ENCODE peak calls at places on chromosomes 3 and 15, in six cellular contexts. One of them, this sample, is unnamed.

GRCh38 chr15:82832601-82833209 is 23.3 kb downstream of the WHAMM start:
- DNase-seq in H9: no peak
- DNase-seq in neuronal stem cell: no peak
- DNase-seq in H1: no peak
- DNase-seq in IMR-90: peak; percentile 93
- DNase-seq in mesenchymal stem cell: peak; percentile 86
- DNase-seq in this sample: no peak

GRCh38 chr3:48656061-48656840 is 6.4 kb downstream of the CELSR3 start:
- DNase-seq in H9: peak; percentile 94
- DNase-seq in neuronal stem cell: peak; percentile 89
- DNase-seq in H1: peak; percentile 97
- DNase-seq in IMR-90: peak; percentile 62
- DNase-seq in mesenchymal stem cell: peak; percentile 42
- DNase-seq in this sample: peak; percentile 91

GRCh38 chr15:79091204-79091867 is 756 bp upstream of the RASGRF1 start:
- DNase-seq in H9: peak; percentile 35
- DNase-seq in neuronal stem cell: peak; percentile 29
- DNase-seq in H1: peak; percentile 67
- DNase-seq in IMR-90: peak; percentile 6
- DNase-seq in mesenchymal stem cell: peak; percentile 16
- DNase-seq in this sample: peak; percentile 63

GRCh38 chr3:27253831-27254230 is 115.4 kb downstream of the NEK10 start:
- DNase-seq in H9: peak; percentile 64
- DNase-seq in neuronal stem cell: peak; percentile 12
- DNase-seq in H1: peak; percentile 66
- DNase-seq in IMR-90: peak; percentile 21
- DNase-seq in mesenchymal stem cell: peak; percentile 40
- DNase-seq in this sample: peak; percentile 50

GRCh38 chr15:96121521-96121920 is 209.0 kb upstream of the NR2F2 start:
- DNase-seq in H9: no peak
- DNase-seq in neuronal stem cell: no peak
- DNase-seq in H1: no peak
- DNase-seq in IMR-90: peak; percentile 49
- DNase-seq in mesenchymal stem cell: peak; percentile 6
- DNase-seq in this sample: peak; percentile 2

GRCh38 chr3:155304394-155304793 is 10.9 kb upstream of the STRIT1 start:
- DNase-seq in H9: no peak
- DNase-seq in neuronal stem cell: no peak
- DNase-seq in H1: no peak
- DNase-seq in IMR-90: no peak
- DNase-seq in mesenchymal stem cell: no peak
- DNase-seq in this sample: no peak

GRCh38 chr15:93102211-93102610 is 13.2 kb upstream of the RGMA start:
- DNase-seq in H9: no peak
- DNase-seq in neuronal stem cell: no peak
- DNase-seq in H1: no peak
- DNase-seq in IMR-90: no peak
- DNase-seq in mesenchymal stem cell: no peak
- DNase-seq in this sample: no peak

GRCh38 chr3:195001961-195002861 is 268.7 kb downstream of the XXYLT1 start:
- DNase-seq in H9: peak; percentile 84
- DNase-seq in neuronal stem cell: peak; percentile 18
- DNase-seq in H1: peak; percentile 59
- DNase-seq in IMR-90: peak; percentile 34
- DNase-seq in mesenchymal stem cell: peak; percentile 41
- DNase-seq in this sample: peak; percentile 23

GRCh38 chr3:141104151-141104741 is 53.1 kb downstream of the SPSB4 start:
- DNase-seq in H9: no peak
- DNase-seq in neuronal stem cell: no peak
- DNase-seq in H1: no peak
- DNase-seq in IMR-90: no peak
- DNase-seq in mesenchymal stem cell: no peak
- DNase-seq in this sample: no peak

GRCh38 chr3:146164071-146164470 is 3.1 kb upstream of the PLOD2 start:
- DNase-seq in H9: no peak
- DNase-seq in neuronal stem cell: no peak
- DNase-seq in H1: no peak
- DNase-seq in IMR-90: no peak
- DNase-seq in mesenchymal stem cell: no peak
- DNase-seq in this sample: no peak

GRCh38 chr3:73143821-73144237 is 82.4 kb downstream of the EBLN2 start:
- DNase-seq in H9: no peak
- DNase-seq in neuronal stem cell: no peak
- DNase-seq in H1: no peak
- DNase-seq in IMR-90: no peak
- DNase-seq in mesenchymal stem cell: no peak
- DNase-seq in this sample: no peak

DNA sequence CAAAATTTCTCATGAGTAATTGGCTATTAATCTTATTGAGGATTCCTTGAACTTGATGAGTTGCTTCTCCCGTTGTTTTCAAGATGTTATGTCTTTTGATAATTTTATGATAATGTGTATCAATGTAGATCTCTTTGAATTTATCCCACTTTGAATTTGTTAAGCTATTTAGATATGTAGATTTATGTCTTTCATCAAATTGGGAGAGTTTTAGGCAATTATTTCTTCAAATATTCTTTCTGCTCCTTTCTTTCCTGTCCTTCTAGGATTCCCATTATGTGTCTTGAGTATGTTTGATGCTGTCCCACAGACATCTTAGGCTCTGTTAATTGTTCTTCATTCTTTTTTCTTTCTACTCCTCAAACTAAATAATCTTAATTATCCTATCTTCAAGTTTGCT is 68.1 kb upstream of the FGD5 start:
- DNase-seq in H9: no peak
- DNase-seq in neuronal stem cell: no peak
- DNase-seq in H1: no peak
- DNase-seq in IMR-90: no peak
- DNase-seq in mesenchymal stem cell: no peak
- DNase-seq in this sample: no peak
- H3K9ac ChIP-seq in H9: no peak overlapping the region
- H3K9ac ChIP-seq in neuronal stem cell: no peak overlapping the region
- H3K9ac ChIP-seq in H1: no peak overlapping the region
- H3K9ac ChIP-seq in IMR-90: no peak overlapping the region
- H3K9ac ChIP-seq in mesenchymal stem cell: no peak overlapping the region
- H3K9ac ChIP-seq in this sample: no peak overlapping the region

GRCh38 chr15:58882243-58882642 is 51.2 kb downstream of the SLTM start:
- DNase-seq in H9: no peak
- DNase-seq in neuronal stem cell: no peak
- DNase-seq in H1: no peak
- DNase-seq in IMR-90: no peak
- DNase-seq in mesenchymal stem cell: no peak
- DNase-seq in this sample: no peak
- H3K27ac ChIP-seq in H9: no peak overlapping the region
- H3K27ac ChIP-seq in neuronal stem cell: no peak overlapping the region
- H3K27ac ChIP-seq in H1: no peak overlapping the region
- H3K27ac ChIP-seq in IMR-90: no peak overlapping the region
- H3K27ac ChIP-seq in mesenchymal stem cell: no peak overlapping the region
- H3K27ac ChIP-seq in this sample: no peak overlapping the region

DNA sequence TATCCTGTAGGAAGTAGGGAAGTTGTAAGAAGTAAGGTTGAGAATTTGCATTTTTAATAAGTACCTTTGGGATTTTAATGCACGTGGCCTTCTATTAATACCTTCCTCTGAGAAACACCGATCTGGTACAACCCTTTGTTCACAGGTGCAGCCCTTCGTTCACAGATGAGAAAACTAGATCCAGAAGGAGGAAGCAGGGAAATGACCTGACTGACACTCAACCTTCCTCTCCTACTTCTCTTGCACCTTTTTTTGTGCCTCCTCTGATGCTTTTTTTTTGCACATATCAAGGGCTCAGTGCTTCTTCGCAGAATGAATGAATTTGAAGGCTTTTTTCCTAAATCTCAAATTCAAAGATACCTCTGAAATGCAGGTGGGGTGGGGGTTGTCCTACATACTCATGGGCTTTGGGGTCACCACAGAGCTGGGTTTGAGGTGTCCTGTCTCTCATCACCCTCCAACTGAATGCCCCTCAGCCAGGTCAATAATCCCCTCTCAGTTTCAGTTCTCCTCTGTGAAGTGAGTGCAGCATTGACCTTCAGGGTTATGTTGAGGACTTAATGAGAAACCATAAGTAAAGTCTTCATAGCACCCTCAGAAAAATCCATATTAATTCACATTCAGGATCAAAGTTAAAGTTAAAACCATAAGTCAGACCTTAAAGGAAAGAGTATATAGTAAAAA is 161.5 kb upstream of the CTNNB1 start:
- DNase-seq in H9: no peak
- DNase-seq in neuronal stem cell: no peak
- DNase-seq in H1: no peak
- DNase-seq in IMR-90: no peak
- DNase-seq in mesenchymal stem cell: no peak
- DNase-seq in this sample: no peak
- H4K91ac ChIP-seq in H9: no peak overlapping the region
- H4K91ac ChIP-seq in neuronal stem cell: no peak overlapping the region
- H4K91ac ChIP-seq in H1: no peak overlapping the region
- H4K91ac ChIP-seq in IMR-90: no peak overlapping the region
- H4K91ac ChIP-seq in mesenchymal stem cell: no peak overlapping the region
- H4K91ac ChIP-seq in this sample: no peak overlapping the region

GRCh38 chr3:124779116-124779515 is 48.9 kb downstream of the UMPS start:
- DNase-seq in H9: no peak
- DNase-seq in neuronal stem cell: no peak
- DNase-seq in H1: no peak
- DNase-seq in IMR-90: no peak
- DNase-seq in mesenchymal stem cell: no peak
- DNase-seq in this sample: no peak
- H3K9ac ChIP-seq in H9: no peak overlapping the region
- H3K9ac ChIP-seq in neuronal stem cell: no peak overlapping the region
- H3K9ac ChIP-seq in H1: no peak overlapping the region
- H3K9ac ChIP-seq in IMR-90: no peak overlapping the region
- H3K9ac ChIP-seq in mesenchymal stem cell: no peak overlapping the region
- H3K9ac ChIP-seq in this sample: no peak overlapping the region

GRCh38 chr3:159929894-159930235 is 58.8 kb upstream of the IL12A start:
- DNase-seq in H9: no peak
- DNase-seq in neuronal stem cell: no peak
- DNase-seq in H1: no peak
- DNase-seq in IMR-90: no peak
- DNase-seq in mesenchymal stem cell: no peak
- DNase-seq in this sample: no peak

GRCh38 chr3:159928692-159929091 is 59.9 kb upstream of the IL12A start:
- DNase-seq in H9: no peak
- DNase-seq in neuronal stem cell: no peak
- DNase-seq in H1: no peak
- DNase-seq in IMR-90: peak; percentile 98
- DNase-seq in mesenchymal stem cell: peak; percentile 96
- DNase-seq in this sample: peak; percentile 75

GRCh38 chr3:159928071-159928491 is 60.6 kb upstream of the IL12A start:
- DNase-seq in H9: no peak
- DNase-seq in neuronal stem cell: no peak
- DNase-seq in H1: no peak
- DNase-seq in IMR-90: peak; percentile 45
- DNase-seq in mesenchymal stem cell: peak; percentile 54
- DNase-seq in this sample: peak; percentile 10

GRCh38 chr3:159926573-159926972 is 62.1 kb upstream of the IL12A start:
- DNase-seq in H9: no peak
- DNase-seq in neuronal stem cell: no peak
- DNase-seq in H1: no peak
- DNase-seq in IMR-90: no peak
- DNase-seq in mesenchymal stem cell: no peak
- DNase-seq in this sample: no peak

GRCh38 chr3:159929181-159929893 is 59.3 kb upstream of the IL12A start:
- DNase-seq in H9: no peak
- DNase-seq in neuronal stem cell: no peak
- DNase-seq in H1: no peak
- DNase-seq in IMR-90: peak; percentile 87
- DNase-seq in mesenchymal stem cell: peak; percentile 91
- DNase-seq in this sample: peak; percentile 61
- H3K27ac ChIP-seq in H9: no peak overlapping the region
- H3K27ac ChIP-seq in neuronal stem cell: no peak overlapping the region
- H3K27ac ChIP-seq in H1: no peak overlapping the region
- H3K27ac ChIP-seq in IMR-90: peak overlapping the region; percentile 93
- H3K27ac ChIP-seq in mesenchymal stem cell: peak overlapping the region; percentile 93
- H3K27ac ChIP-seq in this sample: no peak overlapping the region

GRCh38 chr3:102143536-102143935 is 291.3 kb upstream of the ZPLD1 start:
- DNase-seq in H9: no peak
- DNase-seq in neuronal stem cell: no peak
- DNase-seq in H1: no peak
- DNase-seq in IMR-90: no peak
- DNase-seq in mesenchymal stem cell: no peak
- DNase-seq in this sample: peak; percentile 72

GRCh38 chr3:102151935-102152334 is 282.9 kb upstream of the ZPLD1 start:
- DNase-seq in H9: no peak
- DNase-seq in neuronal stem cell: no peak
- DNase-seq in H1: no peak
- DNase-seq in IMR-90: no peak
- DNase-seq in mesenchymal stem cell: no peak
- DNase-seq in this sample: no peak

GRCh38 chr3:102144063-102144462 is 290.8 kb upstream of the ZPLD1 start:
- DNase-seq in H9: no peak
- DNase-seq in neuronal stem cell: no peak
- DNase-seq in H1: no peak
- DNase-seq in IMR-90: no peak
- DNase-seq in mesenchymal stem cell: peak; percentile 78
- DNase-seq in this sample: peak; percentile 25

DNA sequence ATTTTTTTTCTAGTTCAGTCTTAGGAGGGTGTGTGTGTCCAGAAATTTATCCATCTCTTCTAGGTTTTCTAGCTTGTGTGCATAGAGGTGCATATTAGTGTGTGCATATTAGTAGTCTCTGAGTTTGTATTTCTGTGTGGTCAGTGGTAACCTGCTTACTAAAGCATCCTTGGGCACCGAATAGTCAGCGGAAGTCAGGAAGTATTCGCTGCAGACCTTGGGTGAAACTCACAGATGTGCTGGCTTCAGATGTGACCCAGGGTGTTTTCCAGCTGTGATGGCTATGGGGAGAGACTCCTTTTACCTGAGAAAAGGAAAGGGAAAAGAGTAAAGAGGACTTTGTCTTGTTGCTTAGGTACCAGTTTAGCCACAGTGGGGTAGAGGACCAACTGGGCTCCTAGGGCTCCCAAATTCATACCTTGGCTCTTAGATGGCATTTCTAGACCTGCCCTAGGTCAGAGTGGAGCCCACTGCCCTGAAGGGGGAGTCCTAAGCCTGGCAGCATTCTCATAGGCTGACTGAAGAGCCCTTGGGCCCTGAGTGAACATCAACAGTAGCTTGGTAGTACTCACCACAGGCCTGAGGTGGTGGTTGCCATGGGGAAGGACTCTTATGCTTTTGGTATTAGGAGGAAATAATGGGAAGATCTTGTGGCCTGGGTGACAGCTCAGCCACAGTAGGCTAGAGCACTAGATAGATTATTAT is 286.1 kb upstream of the ZPLD1 start:
- DNase-seq in H9: no peak
- DNase-seq in neuronal stem cell: no peak
- DNase-seq in H1: no peak
- DNase-seq in IMR-90: no peak
- DNase-seq in mesenchymal stem cell: no peak
- DNase-seq in this sample: no peak
- H4K91ac ChIP-seq in H9: no peak overlapping the region
- H4K91ac ChIP-seq in neuronal stem cell: no peak overlapping the region
- H4K91ac ChIP-seq in H1: no peak overlapping the region
- H4K91ac ChIP-seq in IMR-90: no peak overlapping the region
- H4K91ac ChIP-seq in mesenchymal stem cell: no peak overlapping the region
- H4K91ac ChIP-seq in this sample: no peak overlapping the region

This sample was measured in trophoblast cell.